ENCODE peak calls at places on chromosome X, in seven cellular contexts. M is NT2/D1, F is HCT116, G is GM12878, J is HepG2, L is K562, B is H1. V is an unnamed sample.

GRCh38 chrX:132822634-132823012 is 135.8 kb downstream of the HS6ST2 start:
- DNase-seq in F (no peak), M (no peak), B (no peak), L (no peak), G (no peak), J (no peak), V (no peak)

GRCh38 chrX:124421898-124422622 is 75.7 kb downstream of the SH2D1A start:
- DNase-seq in G (no peak), L (no peak), B (no peak), M (peak; percentile 15), J (no peak), F (no peak), V (no peak)

GRCh38 chrX:135985974-135986312 is 708 bp downstream of the SLC9A6 start:
- DNase-seq in B (no peak), L (peak; percentile 9), M (no peak), J (no peak), F (no peak), G (no peak), V (no peak)

GRCh38 chrX:115324194-115324593 is 34.7 kb downstream of the LUZP4 start:
- DNase-seq in B (no peak), L (no peak), G (no peak), J (no peak), M (no peak), F (no peak), V (no peak)

GRCh38 chrX:11080721-11081120 is 30.4 kb upstream of the HCCS start:
- DNase-seq in L (no peak), F (no peak), B (no peak), M (no peak), G (no peak), J (no peak), V (no peak)

GRCh38 chrX:567891-568290 is 62.7 kb upstream of the SHOX start:
- DNase-seq in M (no peak), F (no peak), L (no peak), B (peak; percentile 37), G (no peak), J (no peak), V (no peak)

GRCh38 chrX:65528705-65529340 is 5.8 kb downstream of the LAS1L start:
- DNase-seq in M (peak; percentile 30), B (peak; percentile 84), L (peak; percentile 72), J (no peak), F (no peak), G (no peak), V (peak; percentile 74)

GRCh38 chrX:2708016-2708415 is 16.9 kb downstream of the CD99 start:
- DNase-seq in J (no peak), L (no peak), G (no peak), F (no peak), M (no peak), B (no peak), V (no peak)

GRCh38 chrX:136711147-136711546 is 63.2 kb downstream of the CD40LG start:
- DNase-seq in J (no peak), B (no peak), G (no peak), F (no peak), L (peak; percentile 7), M (no peak), V (peak; percentile 42)

GRCh38 chrX:129781134-129782014 is 1.6 kb downstream of the SASH3 start:
- DNase-seq in F (no peak), G (peak; percentile 83), L (no peak), M (no peak), B (no peak), J (no peak), V (no peak)

GRCh38 chrX:111447298-111447697 is 35.3 kb upstream of the DCX start:
- DNase-seq in M (peak; percentile 23), J (peak; percentile 2), B (peak; percentile 53), G (no peak), L (peak; percentile 21), F (peak; percentile 4), V (peak; percentile 20)

GRCh38 chrX:103376118-103376978 is at the start of gene BEX3:
- DNase-seq in J (peak; percentile 24), G (no peak), L (no peak), M (peak; percentile 63), F (no peak), B (peak; percentile 70), V (peak; percentile 85)

GRCh38 chrX:12210196-12210815 is 72.0 kb downstream of the FRMPD4 start:
- DNase-seq in J (no peak), G (no peak), L (no peak), M (no peak), F (no peak), B (no peak), V (no peak)
- TF ChIP-seq YY1 in J (no peak), G (no peak), L (no peak), M (no peak), F (no peak), B (no peak), V (no peak)

GRCh38 chrX:4622768-4623167 is 909.3 kb upstream of the PRKX start:
- DNase-seq in J (no peak), B (no peak), F (no peak), L (no peak), G (no peak), M (no peak), V (no peak)
- TF ChIP-seq YY1 in J (no peak), B (no peak), F (no peak), L (no peak), G (no peak), M (no peak), V (no peak)

GRCh38 chrX:118038614-118039365 is 77.8 kb downstream of the KLHL13 start:
- DNase-seq in J (no peak), F (no peak), L (no peak), G (no peak), B (no peak), M (no peak), V (no peak)
- TF ChIP-seq YY1 in J (no peak), F (no peak), L (no peak), G (no peak), B (no peak), M (no peak), V (no peak)

DNA sequence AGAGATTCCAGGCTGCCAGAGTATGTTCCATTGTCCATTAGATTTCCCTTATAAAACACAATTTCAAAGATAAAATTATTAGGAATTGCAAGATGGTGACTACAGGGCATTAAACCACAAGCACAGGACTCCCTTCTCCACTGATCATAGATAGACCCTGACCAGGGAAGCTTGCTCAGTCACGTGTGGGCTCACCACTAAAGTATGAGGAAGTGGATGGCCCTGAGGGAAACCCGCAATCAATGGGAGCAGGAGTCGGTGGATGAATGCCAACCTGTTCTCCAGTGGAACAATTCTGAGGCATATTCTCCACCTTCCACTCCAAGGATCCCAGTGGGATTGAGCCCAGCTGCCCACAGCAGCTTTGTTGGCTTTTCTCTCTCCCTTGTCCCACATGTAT is 515.7 kb downstream of the BCOR start:
- DNase-seq in F (peak; percentile 7), J (no peak), B (no peak), M (no peak), G (no peak), L (no peak), V (no peak)
- TF ChIP-seq YY1 in F (no peak), J (no peak), B (no peak), M (no peak), G (no peak), L (no peak), V (no peak)

GRCh38 chrX:34653811-34654210 is 3.3 kb downstream of the TMEM47 start:
- DNase-seq in G (no peak), F (no peak), B (no peak), L (no peak), J (no peak), M (no peak), V (no peak)
- TF ChIP-seq YY1 in G (no peak), F (no peak), B (no peak), L (no peak), J (no peak), M (no peak), V (no peak)

DNA sequence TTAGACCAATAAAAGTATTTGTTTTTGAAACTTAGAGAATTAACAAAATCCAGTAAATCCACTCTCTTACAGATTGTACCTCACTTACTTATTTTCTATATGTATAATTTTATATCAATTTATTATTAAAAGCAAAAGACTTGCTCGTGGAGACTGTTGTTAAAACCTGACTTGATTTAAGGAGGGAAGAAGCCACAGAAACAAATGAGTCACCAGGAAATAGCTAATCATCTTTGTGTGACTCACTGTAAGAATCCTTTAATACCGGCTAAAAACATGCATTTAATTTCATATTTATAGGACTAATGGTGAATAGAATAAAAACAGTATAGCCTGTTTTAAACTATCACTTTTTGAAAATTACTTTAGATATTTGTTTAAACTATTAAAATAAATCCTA is 29.9 kb upstream of the UBE2NL start:
- DNase-seq in L (no peak), B (no peak), M (no peak), J (no peak), F (no peak), G (no peak), V (no peak)
- TF ChIP-seq YY1 in L (no peak), B (no peak), M (no peak), J (no peak), F (no peak), G (no peak), V (no peak)

GRCh38 chrX:119391279-119391678 is 7.9 kb upstream of the SLC25A43 start:
- DNase-seq in J (peak; percentile 22), B (no peak), L (peak; percentile 30), F (peak; percentile 23), M (no peak), G (no peak), V (peak; percentile 26)
- TF ChIP-seq YY1 in J (no peak), B (no peak), L (no peak), F (no peak), M (no peak), G (no peak), V (no peak)

V was measured in SK-N-SH.